ENCODE peak calls at places on chromosomes 13 and 19, in five cellular contexts. M is heart right ventricle, Y is IMR-90, C is A549, O is hepatocyte. L is an unnamed sample.

GRCh38 chr19:3270908-3271307 is 46.4 kb downstream of the CELF5 start:
- DNase-seq in C (no peak), O (peak; percentile 47), Y (peak; percentile 45), M (no peak), L (no peak)

GRCh38 chr13:94435604-94436226 is 43.8 kb downstream of the DCT start:
- DNase-seq in Y (peak; percentile 58), O (peak; percentile 60), M (no peak), C (peak; percentile 26), L (no peak)

GRCh38 chr13:111893607-111894443 is 173.1 kb upstream of the SOX1 start:
- DNase-seq in Y (no peak), C (no peak), O (no peak), M (no peak), L (no peak)

GRCh38 chr13:99418663-99419140 is 82.6 kb upstream of the TM9SF2 start:
- DNase-seq in M (no peak), Y (no peak), C (no peak), O (no peak), L (no peak)

GRCh38 chr13:29698106-29698505 is 102.6 kb upstream of the SLC7A1 start:
- DNase-seq in M (no peak), Y (no peak), C (no peak), O (no peak), L (no peak)

GRCh38 chr13:105603283-105603682 is 932.2 kb downstream of the EFNB2 start:
- DNase-seq in C (no peak), Y (no peak), O (no peak), M (no peak), L (no peak)

GRCh38 chr13:92896842-92897241 is 329.8 kb upstream of the GPC6 start:
- DNase-seq in Y (peak; percentile 21), C (no peak), O (peak; percentile 57), M (no peak), L (no peak)

GRCh38 chr19:19040417-19040816 is 7.0 kb downstream of the ARMC6 start:
- DNase-seq in Y (peak; percentile 91), C (no peak), O (peak; percentile 69), M (peak; percentile 29), L (no peak)

GRCh38 chr13:95185851-95186250 is 115.4 kb downstream of the ABCC4 start:
- DNase-seq in Y (no peak), O (no peak), C (no peak), M (no peak), L (no peak)

GRCh38 chr19:33736787-33737186 is 59.9 kb upstream of the KCTD15 start:
- DNase-seq in Y (no peak), C (no peak), M (no peak), O (no peak), L (no peak)

GRCh38 chr19:1942934-1943555 is 2.1 kb downstream of the CSNK1G2 start:
- DNase-seq in C (no peak), M (no peak), O (no peak), Y (no peak), L (no peak)

GRCh38 chr19:12513531-12514061 is 29.0 kb upstream of the ZNF709 start:
- DNase-seq in M (no peak), Y (no peak), C (no peak), O (no peak), L (peak; percentile 5)

GRCh38 chr13:45925151-45925550 is 73.6 kb upstream of the SIAH3 start:
- DNase-seq in M (no peak), C (no peak), Y (no peak), O (no peak), L (no peak)

GRCh38 chr19:23526302-23526701 is 131.0 kb upstream of the ZNF91 start:
- DNase-seq in Y (no peak), O (no peak), C (no peak), M (no peak), L (no peak)

GRCh38 chr19:50510700-50511068 is 307 bp downstream of the JOSD2 start:
- DNase-seq in C (no peak), M (no peak), O (no peak), Y (no peak), L (no peak)

GRCh38 chr19:46271488-46272197 is 25.2 kb upstream of the HIF3A start:
- DNase-seq in C (peak; percentile 77), M (no peak), O (peak; percentile 58), Y (peak; percentile 70), L (no peak)

GRCh38 chr19:46972301-46972700 is 47.3 kb upstream of the NPAS1 start:
- DNase-seq in O (no peak), M (no peak), Y (no peak), C (no peak), L (no peak)

GRCh38 chr13:50529154-50529882 is 314.2 kb downstream of the DLEU7 start:
- DNase-seq in O (peak; percentile 45), Y (peak; percentile 89), C (no peak), M (peak; percentile 91), L (no peak)

GRCh38 chr13:110503037-110503901 is 58.3 kb downstream of the RAB20 start:
- DNase-seq in O (peak; percentile 55), C (no peak), M (no peak), Y (peak; percentile 12), L (no peak)

GRCh38 chr13:25248071-25248470 is 39.2 kb downstream of the MTMR6 start:
- DNase-seq in O (no peak), C (no peak), Y (no peak), M (no peak), L (no peak)
- H3K27ac ChIP-seq in O (no peak overlapping the region), C (no peak overlapping the region), Y (no peak overlapping the region), M (no peak overlapping the region), L (no peak overlapping the region)

GRCh38 chr13:103883698-103884097 is 817.5 kb upstream of the SLC10A2 start:
- DNase-seq in M (no peak), O (peak; percentile 36), C (no peak), Y (peak; percentile 25), L (no peak)

GRCh38 chr13:103878891-103879605 is 812.8 kb upstream of the SLC10A2 start:
- DNase-seq in O (no peak), C (no peak), Y (no peak), M (no peak), L (no peak)

GRCh38 chr13:103884139-103884723 is 818.0 kb upstream of the SLC10A2 start:
- DNase-seq in Y (no peak), O (no peak), M (no peak), C (no peak), L (no peak)

DNA sequence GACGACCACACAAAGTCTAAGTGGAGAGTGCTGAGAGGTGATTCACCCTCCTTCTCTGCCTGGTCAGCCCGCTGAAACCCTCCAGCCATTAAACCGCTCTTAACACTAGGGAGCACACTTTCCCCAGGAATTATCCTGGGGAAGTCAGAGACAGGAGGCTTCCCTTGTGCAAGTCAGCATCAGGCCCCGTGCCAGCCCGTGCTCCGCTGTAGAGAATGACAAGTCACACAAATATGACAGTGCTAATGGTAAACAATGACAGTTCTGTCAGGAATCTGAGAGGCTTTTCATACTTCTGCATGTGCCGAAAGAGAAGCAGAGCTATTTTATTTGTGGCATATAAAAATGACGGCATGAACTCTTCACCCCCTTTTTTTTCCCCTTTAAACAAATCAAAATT is 816.9 kb upstream of the SLC10A2 start:
- DNase-seq in C (peak; percentile 24), M (peak; percentile 70), Y (peak; percentile 95), O (peak; percentile 94), L (peak; percentile 42)
- H3K27ac ChIP-seq in C (no peak overlapping the region), M (no peak overlapping the region), Y (no peak overlapping the region), O (peak overlapping the region; percentile 13), L (no peak overlapping the region)

DNA sequence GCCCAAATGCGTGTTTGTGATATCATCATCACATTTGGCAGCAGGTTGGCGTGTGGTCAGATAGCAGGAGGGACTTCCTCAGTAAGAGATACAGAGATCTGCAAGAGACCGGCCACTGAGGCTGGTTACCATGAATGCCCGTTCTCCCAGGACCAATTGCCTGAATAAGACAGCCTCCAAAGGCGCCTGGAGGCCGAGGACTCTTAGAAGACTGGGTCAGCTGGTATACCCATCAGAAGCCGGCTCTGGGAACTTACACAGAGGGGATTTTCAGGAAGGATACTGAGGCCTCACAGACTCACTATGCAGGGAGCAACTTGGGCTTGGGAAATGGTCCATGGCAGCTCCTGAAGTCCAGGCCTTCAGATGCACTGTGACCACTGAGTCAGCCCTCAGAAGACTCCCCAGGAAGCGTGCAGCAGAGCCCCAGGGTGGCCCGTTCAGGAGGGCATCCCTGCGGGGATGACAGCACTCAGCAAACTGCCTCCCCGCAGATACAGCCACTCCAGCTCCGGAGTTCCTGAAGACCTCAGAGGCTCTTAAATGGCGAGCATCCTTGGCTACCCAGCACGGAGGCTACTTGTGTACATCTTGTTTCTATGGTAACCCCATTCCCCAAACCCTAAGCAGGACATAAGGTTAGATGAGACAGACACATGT is 26.4 kb upstream of the VSTM2B start:
- DNase-seq in M (no peak), C (no peak), O (no peak), Y (no peak), L (no peak)
- H3K27ac ChIP-seq in M (no peak overlapping the region), C (no peak overlapping the region), O (no peak overlapping the region), Y (no peak overlapping the region), L (peak overlapping the region; percentile 78)

GRCh38 chr19:42132851-42133528 is 744 bp upstream of the POU2F2 start:
- DNase-seq in M (peak; percentile 32), O (peak; percentile 75), Y (no peak), C (peak; percentile 95), L (peak; percentile 26)
- H3K27ac ChIP-seq in M (no peak overlapping the region), O (no peak overlapping the region), Y (no peak overlapping the region), C (peak overlapping the region; percentile 53), L (peak overlapping the region; percentile 53)

GRCh38 chr19:16325671-16326400 is 1.2 kb downstream of the KLF2 start:
- DNase-seq in M (no peak), C (no peak), O (peak; percentile 50), Y (no peak), L (no peak)

GRCh38 chr19:16326401-16327130 is 1.9 kb downstream of the KLF2 start:
- DNase-seq in Y (no peak), O (no peak), M (no peak), C (no peak), L (no peak)

GRCh38 chr19:16327501-16327900 is 2.9 kb downstream of the KLF2 start:
- DNase-seq in C (no peak), Y (no peak), M (no peak), O (no peak), L (no peak)

GRCh38 chr19:16327911-16328823 is 3.5 kb downstream of the KLF2 start:
- DNase-seq in O (peak; percentile 63), Y (peak; percentile 86), M (peak; percentile 78), C (no peak), L (no peak)

GRCh38 chr19:16327131-16327450 is 2.5 kb downstream of the KLF2 start:
- DNase-seq in C (no peak), O (no peak), Y (no peak), M (no peak), L (no peak)
- H3K27ac ChIP-seq in C (no peak overlapping the region), O (no peak overlapping the region), Y (no peak overlapping the region), M (peak overlapping the region; percentile 94), L (no peak overlapping the region)

GRCh38 chr19:41328157-41328817 is 18.3 kb downstream of the CCDC97 start:
- DNase-seq in O (no peak), M (no peak), Y (peak; percentile 71), C (no peak), L (no peak)
- H3K27ac ChIP-seq in O (peak overlapping the region; percentile 23), M (peak overlapping the region; percentile 92), Y (peak overlapping the region; percentile 16), C (peak overlapping the region; percentile 91), L (peak overlapping the region; percentile 31)

GRCh38 chr13:87123987-87124784 is 547.0 kb upstream of the SLITRK5 start:
- DNase-seq in Y (peak; percentile 100), M (peak; percentile 7), C (peak; percentile 1), O (peak; percentile 69), L (no peak)
- H3K27ac ChIP-seq in Y (peak overlapping the region; percentile 89), M (peak overlapping the region; percentile 27), C (no peak overlapping the region), O (no peak overlapping the region), L (no peak overlapping the region)